ENCODE peak calls at places on chromosome 11, in ten cellular contexts. U is heart right ventricle, I is adipocyte, X is GM12865, Y is A549, T is AG04449, F is left lung, P is body of pancreas, A is lung, H is tibial artery. E is an unnamed sample.

GRCh38 chr11:131600591-131600990 is 230.2 kb downstream of the NTM start:
- DNase-seq in U (no peak), I (no peak), T (no peak), F (no peak), X (no peak), H (no peak), Y (no peak), A (no peak), P (no peak), E (no peak)

GRCh38 chr11:113389288-113389687 is 1.7 kb downstream of the ANKK1 start:
- DNase-seq in I (no peak), X (no peak), F (no peak), Y (no peak), P (no peak), H (no peak), A (no peak), T (no peak), U (no peak), E (no peak)

GRCh38 chr11:126112547-126112946 is 49.9 kb upstream of the CDON start:
- DNase-seq in H (peak), I (peak), A (no peak), X (no peak), Y (no peak), P (no peak), F (no peak), U (peak), T (no peak), E (peak)

GRCh38 chr11:67674442-67674871 is at the start of gene ALDH3B2:
- DNase-seq in A (peak), Y (no peak), I (no peak), H (no peak), U (no peak), F (peak), T (no peak), X (no peak), P (peak), E (no peak)

GRCh38 chr11:26569646-26570045 is 2.4 kb downstream of the MUC15 start:
- DNase-seq in F (no peak), I (no peak), P (no peak), X (no peak), Y (no peak), T (no peak), U (no peak), A (no peak), H (no peak), E (no peak)

GRCh38 chr11:14075118-14075601 is 112.6 kb downstream of the SPON1 start:
- DNase-seq in P (no peak), H (no peak), T (no peak), U (no peak), Y (no peak), A (no peak), F (no peak), X (no peak), I (no peak), E (no peak)

GRCh38 chr11:60303661-60304060 is 23.2 kb downstream of the MS4A4A start:
- DNase-seq in X (no peak), Y (no peak), I (no peak), U (no peak), P (no peak), T (no peak), A (no peak), H (no peak), F (no peak), E (peak)

GRCh38 chr11:20337526-20338154 is 25.9 kb upstream of the HTATIP2 start:
- DNase-seq in X (peak), H (no peak), U (no peak), T (no peak), Y (peak), P (no peak), I (peak), F (no peak), A (no peak), E (peak)

GRCh38 chr11:44758996-44759395 is 32.2 kb downstream of the TSPAN18 start:
- DNase-seq in I (no peak), A (no peak), X (no peak), F (no peak), Y (no peak), P (no peak), T (no peak), U (no peak), H (no peak), E (no peak)

DNA sequence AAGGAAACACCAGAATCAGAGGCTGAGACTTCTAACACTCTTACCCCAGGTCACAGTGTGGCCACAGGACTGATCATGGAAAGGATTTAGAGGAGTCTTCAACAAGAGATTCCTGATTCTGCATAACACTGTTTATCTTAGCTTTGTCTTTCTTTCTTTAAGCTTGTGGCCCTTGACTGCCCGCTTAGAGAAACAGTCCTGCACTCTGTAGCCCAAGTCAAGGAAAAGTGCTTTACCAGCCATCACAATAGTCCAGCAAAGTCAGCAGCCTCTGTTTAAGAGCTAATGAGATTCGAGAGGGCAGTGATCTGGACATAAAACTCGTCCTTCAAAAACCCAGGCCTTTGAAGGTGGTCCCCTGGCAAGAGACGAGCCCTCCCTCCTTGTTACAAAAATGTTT is 30.0 kb downstream of the PRDM10 start:
- DNase-seq in U (no peak), X (no peak), F (no peak), Y (no peak), P (no peak), A (no peak), T (no peak), H (no peak), I (no peak), E (no peak)
- H3K4me3 ChIP-seq in U (no peak), X (no peak), F (no peak), Y (no peak), P (no peak), A (no peak), T (no peak), H (no peak), I (no peak), E (no peak)

DNA sequence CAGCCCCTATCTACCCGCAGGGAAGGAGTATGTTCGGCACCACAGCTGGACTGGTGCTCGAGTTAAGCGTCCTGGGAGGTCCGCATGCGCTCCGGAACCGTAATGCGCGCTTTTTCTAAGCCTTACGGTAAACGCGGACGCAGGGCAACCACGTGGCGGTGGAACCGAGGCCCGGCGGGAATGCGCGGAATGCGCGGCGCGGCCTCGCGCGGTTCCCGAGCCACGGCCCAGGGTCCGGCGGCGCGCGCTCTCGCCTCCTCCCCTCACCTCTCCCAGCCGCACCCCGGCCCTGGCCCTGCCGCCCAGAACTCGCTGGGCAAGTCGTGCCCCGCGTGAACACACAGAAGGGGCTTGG is 4.5 kb upstream of the CCND1 start:
- DNase-seq in U (peak), I (peak), H (peak), F (peak), P (peak), X (no peak), T (no peak), Y (peak), A (peak), E (peak)
- H3K4me3 ChIP-seq in U (peak), I (peak), H (peak), F (peak), P (no peak), X (no peak), T (peak), Y (peak), A (no peak), E (peak)

DNA sequence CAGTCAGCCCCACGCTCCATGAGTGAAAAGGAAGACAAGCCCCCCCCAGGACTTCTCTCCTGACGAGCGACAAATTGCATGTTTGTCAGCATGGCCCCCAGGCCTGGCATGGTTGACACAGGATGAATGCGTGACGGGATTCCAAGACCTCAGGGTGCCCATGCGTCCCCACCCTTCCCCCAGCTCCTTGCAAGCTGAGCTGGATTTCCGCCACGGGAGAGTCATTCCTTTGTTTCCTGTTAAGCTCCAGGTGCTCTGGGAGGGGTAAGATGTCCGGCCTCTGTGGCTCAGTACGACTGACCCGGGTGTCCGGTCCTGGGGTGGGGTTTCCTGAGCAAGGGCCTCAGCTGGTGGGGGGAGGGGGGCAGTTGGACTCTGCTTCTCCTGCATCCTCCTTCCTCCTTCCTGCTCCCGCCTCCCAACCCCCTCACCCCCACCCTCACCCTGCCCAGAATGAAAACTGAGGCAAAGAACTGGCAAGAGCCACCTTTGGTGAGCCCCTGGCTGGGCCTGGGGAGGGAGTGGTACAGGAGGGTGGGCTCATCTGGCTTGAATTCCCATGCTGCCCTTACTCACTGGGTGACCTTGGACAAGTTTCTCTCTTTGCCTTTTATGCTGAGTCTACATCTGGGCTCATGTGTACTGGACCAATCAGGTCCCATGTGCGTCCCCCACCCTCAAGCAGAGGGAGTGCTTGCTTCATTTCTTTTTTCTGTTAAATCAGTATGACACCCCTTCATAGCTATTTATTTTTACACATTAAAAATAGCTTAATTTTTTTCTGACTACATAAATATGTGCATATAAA is 2.5 kb downstream of the CDC42EP2 start:
- DNase-seq in A (peak), I (peak), P (peak), Y (peak), H (peak), X (no peak), U (peak), T (no peak), F (no peak), E (peak)
- H3K4me3 ChIP-seq in A (peak), I (peak), P (no peak), Y (peak), H (peak), X (no peak), U (peak), T (peak), F (peak), E (peak)

GRCh38 chr11:3856856-3857553 is 1.5 kb downstream of the STIM1 start:
- DNase-seq in X (no peak), I (no peak), F (no peak), Y (no peak), H (no peak), U (no peak), A (no peak), T (no peak), P (no peak), E (no peak)
- H3K4me3 ChIP-seq in X (peak), I (peak), F (peak), Y (peak), H (peak), U (peak), A (no peak), T (peak), P (no peak), E (no peak)

GRCh38 chr11:102449651-102450570 is 2.7 kb downstream of the TMEM123 start:
- DNase-seq in U (no peak), I (no peak), A (no peak), Y (no peak), F (no peak), H (no peak), T (no peak), X (no peak), P (no peak), E (no peak)
- H3K4me3 ChIP-seq in U (no peak), I (peak), A (no peak), Y (peak), F (no peak), H (no peak), T (no peak), X (peak), P (no peak), E (no peak)